ENCODE peak calls at places on chromosomes 1 and 21, in six cellular contexts. I is kidney tubule cell, D is HCT116, B is ELR, P is HEK293T, F is neural progenitor cell. N is an unnamed sample.

GRCh38 chr1:92483442-92484170 is 3.1 kb downstream of the GFI1 start:
- DNase-seq in I (no peak), D (no peak), B (peak), F (peak), P (no peak), N (no peak)

GRCh38 chr1:32684167-32684811 is 18.3 kb downstream of the SYNC start:
- DNase-seq in B (no peak), P (no peak), D (no peak), F (no peak), I (no peak), N (no peak)

GRCh38 chr1:202576816-202577215 is 133.4 kb downstream of the SYT2 start:
- DNase-seq in F (no peak), B (peak), I (no peak), D (no peak), P (no peak), N (no peak)

GRCh38 chr1:44571712-44572571 is 102.3 kb downstream of the TMEM53 start:
- DNase-seq in I (peak), P (peak), B (peak), D (no peak), F (no peak), N (peak)

GRCh38 chr21:44513389-44514217 is 26.4 kb downstream of the KRTAP10-1 start:
- DNase-seq in D (no peak), B (no peak), P (no peak), F (no peak), I (peak), N (no peak)

GRCh38 chr1:233033366-233033765 is 83.0 kb downstream of the NTPCR start:
- DNase-seq in F (no peak), D (no peak), I (no peak), B (no peak), P (no peak), N (no peak)

GRCh38 chr1:227789042-227789880 is 26.2 kb upstream of the PRSS38 start:
- DNase-seq in F (peak), B (peak), P (peak), I (no peak), D (no peak), N (no peak)

GRCh38 chr1:235079443-235079967 is 49.1 kb downstream of the TOMM20 start:
- DNase-seq in I (peak), F (no peak), B (peak), P (no peak), D (peak), N (no peak)

GRCh38 chr1:204408074-204408507 is 3.5 kb downstream of the PPP1R15B start:
- DNase-seq in I (peak), D (no peak), P (no peak), B (peak), F (peak), N (peak)

GRCh38 chr1:1602321-1602931 is 2.5 kb upstream of the FNDC10 start:
- DNase-seq in D (no peak), P (no peak), F (no peak), B (no peak), I (no peak), N (no peak)

GRCh38 chr1:41175546-41175945 is 66.6 kb downstream of the SCMH1 start:
- DNase-seq in I (no peak), D (no peak), P (no peak), F (no peak), B (no peak), N (no peak)

GRCh38 chr1:27068922-27069321 is 56.3 kb upstream of the TENT5B start:
- DNase-seq in B (no peak), I (no peak), F (no peak), P (no peak), D (no peak), N (no peak)

GRCh38 chr1:89576016-89576415 is 51.4 kb downstream of the LRRC8B start:
- DNase-seq in I (no peak), P (no peak), F (peak), B (no peak), D (no peak), N (no peak)

GRCh38 chr1:94698759-94699502 is 121.2 kb upstream of the SLC44A3 start:
- DNase-seq in D (peak), P (no peak), I (peak), B (peak), F (no peak), N (no peak)

GRCh38 chr1:53295295-53295694 is 32.6 kb downstream of the LRP8 start:
- DNase-seq in P (no peak), D (no peak), F (no peak), I (no peak), B (no peak), N (no peak)

GRCh38 chr1:98737835-98738234 is 76.3 kb downstream of the SNX7 start:
- DNase-seq in F (no peak), I (no peak), B (no peak), D (no peak), P (no peak), N (no peak)

GRCh38 chr1:50023292-50024159 is at the start of gene AGBL4:
- DNase-seq in D (no peak), F (no peak), B (no peak), P (peak), I (peak), N (peak)

GRCh38 chr1:24413350-24414163 is at the start of gene STPG1:
- DNase-seq in F (peak), B (peak), D (peak), P (peak), I (peak), N (peak)

GRCh38 chr1:61157420-61157987 is 75.1 kb downstream of the NFIA start:
- DNase-seq in I (peak), P (no peak), D (no peak), B (peak), F (no peak), N (no peak)

GRCh38 chr1:2192031-2192995 is 2.3 kb downstream of the FAAP20 start:
- DNase-seq in D (no peak), F (no peak), B (no peak), I (no peak), P (no peak), N (peak)

GRCh38 chr1:79791488-79792211 is 785.1 kb upstream of the ADGRL4 start:
- DNase-seq in D (no peak), I (no peak), P (no peak), F (no peak), B (no peak), N (no peak)

GRCh38 chr21:39182484-39183271 is 573 bp downstream of the PSMG1 start:
- DNase-seq in F (no peak), I (peak), B (peak), P (no peak), D (no peak), N (peak)

GRCh38 chr1:232036161-232036942 is 409.8 kb downstream of the DISC1 start:
- DNase-seq in B (no peak), D (no peak), P (no peak), F (no peak), I (no peak), N (no peak)

GRCh38 chr1:51445346-51446090 is 73.5 kb downstream of the EPS15 start:
- DNase-seq in B (no peak), D (no peak), F (no peak), I (no peak), P (no peak), N (no peak)

GRCh38 chr1:23930861-23931471 is 17.8 kb upstream of the CNR2 start:
- DNase-seq in D (no peak), B (no peak), I (peak), P (no peak), F (no peak), N (peak)

GRCh38 chr1:109760581-109761226 is 3.0 kb downstream of the EPS8L3 start:
- DNase-seq in B (no peak), P (no peak), D (no peak), I (no peak), F (no peak), N (no peak)

GRCh38 chr1:228148971-228149340 is 774 bp upstream of the GJC2 start:
- DNase-seq in B (no peak), D (no peak), F (no peak), I (no peak), P (no peak), N (no peak)